ENCODE peak calls at places on chromosomes 16 and 17, in seven cellular contexts. S is SK-N-SH, R is H1, I is HepG2, Y is GM12878, Z is HCT116, W is K562. A is an unnamed sample.

GRCh38 chr17:37301288-37301687 is 74.5 kb upstream of the C17orf78 start:
- DNase-seq in W (no peak), I (no peak), Y (no peak), R (peak), Z (no peak), S (no peak), A (peak)

GRCh38 chr16:28587386-28587785 is 9.5 kb downstream of the SULT1A2 start:
- DNase-seq in W (no peak), Y (no peak), S (no peak), R (no peak), I (no peak), Z (no peak), A (no peak)

GRCh38 chr16:6492742-6493141 is 839.9 kb upstream of the RBFOX1 start:
- DNase-seq in Y (no peak), R (no peak), Z (no peak), I (no peak), W (no peak), S (no peak), A (no peak)

GRCh38 chr17:12789976-12790805 is 893 bp downstream of the ARHGAP44 start:
- DNase-seq in S (no peak), Y (no peak), Z (no peak), I (no peak), W (peak), R (peak), A (no peak)

GRCh38 chr17:27158390-27158789 is 135.5 kb upstream of the WSB1 start:
- DNase-seq in R (no peak), Z (no peak), S (no peak), I (no peak), W (no peak), Y (no peak), A (no peak)

GRCh38 chr17:80596760-80597608 is 52.3 kb downstream of the RPTOR start:
- DNase-seq in R (no peak), Y (no peak), S (no peak), Z (no peak), W (no peak), I (no peak), A (no peak)

GRCh38 chr16:29023279-29024278 is 38.7 kb downstream of the LAT start:
- DNase-seq in R (no peak), Z (no peak), Y (no peak), S (no peak), W (no peak), I (no peak), A (no peak)

GRCh38 chr17:33038740-33039139 is 47.1 kb downstream of the SPACA3 start:
- DNase-seq in R (peak), S (peak), I (no peak), Z (peak), W (peak), Y (no peak), A (no peak)

GRCh38 chr16:66128363-66128725 is 238.1 kb upstream of the CDH5 start:
- DNase-seq in W (no peak), I (no peak), Y (no peak), S (no peak), Z (no peak), R (no peak), A (no peak)
- TF ChIP-seq JUND in W (no peak), I (no peak), Y (no peak), S (no peak), Z (no peak), R (no peak), A (no peak)

GRCh38 chr16:57279780-57280638 is 4.5 kb downstream of the PLLP start:
- DNase-seq in W (no peak), S (no peak), Z (no peak), I (peak), R (no peak), Y (no peak), A (no peak)
- TF ChIP-seq JUND in W (no peak), S (no peak), Z (no peak), I (peak), R (no peak), Y (no peak), A (no peak)

GRCh38 chr17:2369551-2370210 is 31.2 kb downstream of the MNT start:
- DNase-seq in W (peak), R (peak), I (no peak), S (peak), Z (no peak), Y (no peak), A (no peak)
- TF ChIP-seq JUND in W (no peak), R (no peak), I (no peak), S (no peak), Z (no peak), Y (no peak), A (no peak)

GRCh38 chr16:11697319-11697718 is 29.1 kb downstream of the SNN start:
- DNase-seq in R (no peak), S (no peak), Y (no peak), W (no peak), I (no peak), Z (no peak), A (no peak)
- TF ChIP-seq JUND in R (no peak), S (no peak), Y (no peak), W (no peak), I (no peak), Z (no peak), A (no peak)

DNA sequence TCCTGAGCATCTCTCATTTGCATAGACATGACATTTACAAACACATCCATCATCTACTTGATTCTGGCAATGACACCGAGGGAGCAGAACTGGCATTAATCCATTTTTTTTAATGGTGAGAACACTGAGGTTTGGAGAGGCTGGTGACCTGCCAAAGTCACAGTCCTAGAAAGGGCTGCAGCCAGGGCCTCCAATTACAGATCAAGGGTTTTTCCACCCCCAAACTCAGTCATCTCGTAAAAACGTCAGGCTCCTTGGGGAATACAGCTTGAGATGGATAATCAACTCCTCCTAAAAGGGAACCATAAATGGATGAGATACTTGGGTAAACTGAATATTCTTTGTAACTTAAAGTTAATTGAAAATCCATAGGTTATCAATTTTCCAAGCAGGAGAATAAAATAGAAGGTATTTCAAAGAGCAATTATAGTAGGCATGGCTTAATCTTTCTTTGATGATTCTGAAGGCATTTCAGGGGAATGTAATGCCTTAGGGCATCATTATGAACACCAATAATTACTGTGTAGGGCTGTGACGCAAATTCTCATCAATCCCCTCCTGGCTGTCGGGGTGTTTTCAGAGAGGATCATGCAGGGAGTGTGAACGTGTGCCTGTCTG is 9.5 kb upstream of the MEOX1 start:
- DNase-seq in Z (no peak), R (no peak), I (no peak), S (no peak), W (no peak), Y (peak), A (no peak)
- TF ChIP-seq JUND in Z (no peak), R (no peak), I (no peak), S (no peak), W (no peak), Y (no peak), A (no peak)

DNA sequence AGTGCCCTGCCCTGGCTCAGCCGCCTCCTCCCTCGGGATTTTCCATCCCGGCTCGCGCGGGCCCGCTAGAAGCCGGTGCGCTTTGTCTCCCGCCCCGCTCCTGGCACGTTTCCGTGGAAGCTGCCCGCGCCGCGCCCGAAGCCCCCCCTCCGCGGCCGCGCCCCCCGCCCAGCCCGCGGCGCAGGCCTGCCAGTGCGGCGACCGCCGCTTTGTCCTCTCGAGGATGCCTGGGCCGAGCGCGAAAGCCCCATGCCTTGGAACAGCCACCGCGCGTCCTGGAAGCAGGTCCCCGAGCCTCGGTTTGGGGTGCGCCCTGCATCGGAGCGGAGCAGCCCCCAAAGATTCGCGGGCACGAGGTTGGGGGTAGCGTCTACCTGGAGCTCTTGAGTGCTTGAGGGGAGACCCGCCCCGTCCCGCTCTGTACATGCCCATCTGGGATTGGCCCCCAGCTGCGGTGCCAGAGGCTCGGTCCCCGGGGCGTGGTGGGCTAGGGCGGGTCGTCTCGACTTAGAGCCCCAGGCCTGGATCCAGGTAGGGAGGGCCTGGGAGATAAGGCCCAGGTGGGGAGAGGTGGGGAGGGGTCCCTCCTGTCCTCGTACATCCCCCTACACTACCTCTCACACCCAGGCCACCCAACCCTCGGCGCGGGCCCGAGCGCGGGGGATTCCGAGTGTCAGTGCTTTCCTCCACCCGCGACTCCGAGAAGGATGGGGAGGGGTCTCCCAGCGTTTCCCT is 1.2 kb downstream of the SMPD3 start:
- DNase-seq in R (peak), W (no peak), Z (no peak), S (peak), Y (no peak), I (no peak), A (no peak)
- TF ChIP-seq JUND in R (no peak), W (no peak), Z (no peak), S (no peak), Y (no peak), I (no peak), A (no peak)

GRCh38 chr16:30900588-30900987 is 4.2 kb downstream of the CTF1 start:
- DNase-seq in Y (no peak), R (no peak), I (peak), W (no peak), S (no peak), Z (no peak), A (no peak)

GRCh38 chr16:30903596-30903995 is 7.2 kb downstream of the CTF1 start:
- DNase-seq in S (peak), Z (no peak), W (peak), R (no peak), I (peak), Y (no peak), A (no peak)

GRCh38 chr16:30901201-30902069 is 5.0 kb downstream of the CTF1 start:
- DNase-seq in I (peak), S (no peak), Z (no peak), Y (no peak), R (no peak), W (no peak), A (no peak)

GRCh38 chr16:30903002-30903401 is 6.6 kb downstream of the CTF1 start:
- DNase-seq in S (no peak), I (no peak), Y (no peak), Z (no peak), R (no peak), W (peak), A (no peak)

GRCh38 chr16:30902070-30902972 is 5.9 kb downstream of the CTF1 start:
- DNase-seq in S (peak), I (peak), R (peak), Y (no peak), W (peak), Z (no peak), A (peak)
- TF ChIP-seq JUND in S (no peak), I (no peak), R (no peak), Y (no peak), W (no peak), Z (no peak), A (no peak)

A was measured in T47D.